ENCODE peak calls at places on chromosomes 16 and 17, in ten cellular contexts. J is NCI-H1092; X is activated naive CD8-positive, alpha-beta T cell treated with anti-CD3 and anti-CD28 coated beads for 36 hours; Z is iPS DF 6.9; I is amygdala; T is GM19239; D is activated CD4-positive, CD25-positive, alpha-beta regulatory T cell treated with anti-CD3 and anti-CD28 coated beads, Interleukin-2, amount 50 U/mL, for 16 hours; V is lung; R is stimulated activated CD4-positive, alpha-beta T cell treated with anti-CD3 and anti-CD28 coated beads, Interleukin-1b, Interleukin-23, amount 100 ng/mL, for 4 hours; Y is A549. B is an unnamed sample.

GRCh38 chr17:64773386-64773835 is 111.3 kb upstream of the SMURF2 start:
- DNase-seq in D (no peak), R (no peak), X (no peak), Y (no peak), T (no peak), J (no peak), V (no peak), I (no peak), Z (no peak), B (no peak)

GRCh38 chr16:74309789-74310781 is 13.5 kb downstream of the PSMD7 start:
- DNase-seq in Z (peak; percentile 43), V (no peak), X (peak; percentile 7), R (no peak), Y (peak; percentile 57), I (no peak), D (no peak), J (peak; percentile 7), T (no peak), B (peak; percentile 5)

GRCh38 chr17:58411408-58411894 is 5.9 kb downstream of the RNF43 start:
- DNase-seq in J (no peak), D (no peak), T (no peak), I (no peak), Z (no peak), Y (no peak), V (no peak), R (no peak), X (no peak), B (no peak)

GRCh38 chr16:14003119-14003570 is 68.0 kb upstream of the MRTFB start:
- DNase-seq in X (no peak), I (peak; percentile 26), Z (peak; percentile 33), Y (no peak), V (peak; percentile 56), T (no peak), R (no peak), J (no peak), D (no peak), B (no peak)

GRCh38 chr17:69473801-69474170 is 59.3 kb downstream of the MAP2K6 start:
- DNase-seq in X (no peak), R (no peak), V (no peak), D (no peak), Y (no peak), I (no peak), Z (no peak), T (no peak), J (no peak), B (no peak)

GRCh38 chr16:30775381-30776099 is 11.5 kb downstream of the ZNF629 start:
- DNase-seq in Y (peak; percentile 96), J (peak; percentile 72), Z (no peak), I (peak; percentile 51), X (peak; percentile 73), D (no peak), R (peak; percentile 52), T (peak; percentile 90), V (peak; percentile 88), B (peak; percentile 64)

GRCh38 chr17:31390748-31391495 is 553 bp upstream of the RAB11FIP4 start:
- DNase-seq in Y (no peak), I (no peak), X (peak; percentile 13), Z (no peak), V (no peak), J (no peak), D (no peak), T (no peak), R (no peak), B (no peak)

GRCh38 chr16:24993722-24994686 is 21.2 kb downstream of the ARHGAP17 start:
- DNase-seq in J (no peak), Y (peak; percentile 78), X (no peak), V (no peak), T (no peak), Z (no peak), R (no peak), D (no peak), I (no peak), B (no peak)

GRCh38 chr17:64334851-64335250 is 55.8 kb downstream of the PECAM1 start:
- DNase-seq in R (no peak), J (no peak), I (no peak), T (no peak), X (no peak), Z (no peak), V (no peak), D (no peak), Y (no peak), B (no peak)

GRCh38 chr17:2551928-2552327 is 40.2 kb upstream of the METTL16 start:
- DNase-seq in V (no peak), R (no peak), Z (no peak), T (no peak), D (no peak), J (no peak), Y (no peak), I (no peak), X (no peak), B (no peak)